ENCODE peak calls at places on chromosomes 7 and 10, in ten cellular contexts. One of them, this sample, is unnamed.

GRCh38 chr10:98404571-98405396 is 10.2 kb downstream of the PYROXD2 start:
- DNase-seq in AG04449: peak
- DNase-seq in fibroblast of mammary gland: peak
- DNase-seq in naive thymus-derived CD4-positive, alpha-beta T cell: no peak
- DNase-seq in GM12865: peak
- DNase-seq in coronary artery: no peak
- DNase-seq in psoas muscle: no peak
- DNase-seq in transverse colon: no peak
- DNase-seq in A549: no peak
- DNase-seq in IMR-90: peak
- DNase-seq in this sample: peak

GRCh38 chr7:50119815-50120637 is 27.0 kb upstream of the ZPBP start:
- DNase-seq in A549: no peak
- DNase-seq in GM12865: peak
- DNase-seq in naive thymus-derived CD4-positive, alpha-beta T cell: peak
- DNase-seq in fibroblast of mammary gland: no peak
- DNase-seq in psoas muscle: no peak
- DNase-seq in transverse colon: no peak
- DNase-seq in AG04449: no peak
- DNase-seq in IMR-90: no peak
- DNase-seq in coronary artery: no peak
- DNase-seq in this sample: no peak

GRCh38 chr10:33154590-33154989 is 179.9 kb downstream of the NRP1 start:
- DNase-seq in fibroblast of mammary gland: peak
- DNase-seq in AG04449: no peak
- DNase-seq in coronary artery: no peak
- DNase-seq in GM12865: no peak
- DNase-seq in A549: no peak
- DNase-seq in psoas muscle: no peak
- DNase-seq in transverse colon: no peak
- DNase-seq in naive thymus-derived CD4-positive, alpha-beta T cell: no peak
- DNase-seq in IMR-90: no peak
- DNase-seq in this sample: no peak

GRCh38 chr10:59678884-59679301 is 30.8 kb downstream of the SLC16A9 start:
- DNase-seq in coronary artery: no peak
- DNase-seq in fibroblast of mammary gland: peak
- DNase-seq in transverse colon: peak
- DNase-seq in GM12865: peak
- DNase-seq in psoas muscle: no peak
- DNase-seq in A549: no peak
- DNase-seq in naive thymus-derived CD4-positive, alpha-beta T cell: no peak
- DNase-seq in AG04449: no peak
- DNase-seq in IMR-90: no peak
- DNase-seq in this sample: no peak

GRCh38 chr7:69657331-69657730 is 59.1 kb downstream of the AUTS2 start:
- DNase-seq in transverse colon: no peak
- DNase-seq in GM12865: no peak
- DNase-seq in IMR-90: no peak
- DNase-seq in coronary artery: no peak
- DNase-seq in psoas muscle: no peak
- DNase-seq in fibroblast of mammary gland: no peak
- DNase-seq in AG04449: no peak
- DNase-seq in A549: no peak
- DNase-seq in naive thymus-derived CD4-positive, alpha-beta T cell: no peak
- DNase-seq in this sample: no peak

GRCh38 chr10:44164256-44164956 is 220.5 kb downstream of the CXCL12 start:
- DNase-seq in IMR-90: no peak
- DNase-seq in naive thymus-derived CD4-positive, alpha-beta T cell: no peak
- DNase-seq in transverse colon: no peak
- DNase-seq in psoas muscle: no peak
- DNase-seq in fibroblast of mammary gland: no peak
- DNase-seq in AG04449: no peak
- DNase-seq in coronary artery: no peak
- DNase-seq in A549: no peak
- DNase-seq in GM12865: no peak
- DNase-seq in this sample: no peak

GRCh38 chr7:130108809-130109208 is 38.5 kb downstream of the KLHDC10 start:
- DNase-seq in AG04449: no peak
- DNase-seq in A549: no peak
- DNase-seq in psoas muscle: no peak
- DNase-seq in coronary artery: no peak
- DNase-seq in GM12865: no peak
- DNase-seq in naive thymus-derived CD4-positive, alpha-beta T cell: no peak
- DNase-seq in transverse colon: no peak
- DNase-seq in fibroblast of mammary gland: no peak
- DNase-seq in IMR-90: no peak
- DNase-seq in this sample: no peak

GRCh38 chr10:71790749-71791440 is 17.6 kb upstream of the VSIR start:
- DNase-seq in psoas muscle: no peak
- DNase-seq in fibroblast of mammary gland: no peak
- DNase-seq in A549: no peak
- DNase-seq in AG04449: no peak
- DNase-seq in coronary artery: no peak
- DNase-seq in IMR-90: no peak
- DNase-seq in naive thymus-derived CD4-positive, alpha-beta T cell: no peak
- DNase-seq in GM12865: peak
- DNase-seq in transverse colon: no peak
- DNase-seq in this sample: no peak

GRCh38 chr10:35598379-35598778 is 6.8 kb upstream of the GJD4 start:
- DNase-seq in naive thymus-derived CD4-positive, alpha-beta T cell: no peak
- DNase-seq in fibroblast of mammary gland: no peak
- DNase-seq in IMR-90: no peak
- DNase-seq in psoas muscle: no peak
- DNase-seq in GM12865: no peak
- DNase-seq in A549: no peak
- DNase-seq in coronary artery: no peak
- DNase-seq in transverse colon: no peak
- DNase-seq in AG04449: no peak
- DNase-seq in this sample: no peak

GRCh38 chr10:1522237-1522636 is 215.1 kb downstream of the ADARB2 start:
- DNase-seq in transverse colon: no peak
- DNase-seq in psoas muscle: no peak
- DNase-seq in AG04449: no peak
- DNase-seq in IMR-90: no peak
- DNase-seq in A549: no peak
- DNase-seq in GM12865: no peak
- DNase-seq in naive thymus-derived CD4-positive, alpha-beta T cell: no peak
- DNase-seq in coronary artery: peak
- DNase-seq in fibroblast of mammary gland: no peak
- DNase-seq in this sample: no peak

GRCh38 chr10:35607475-35608316 is 2.6 kb downstream of the GJD4 start:
- DNase-seq in AG04449: no peak
- DNase-seq in GM12865: no peak
- DNase-seq in fibroblast of mammary gland: no peak
- DNase-seq in psoas muscle: peak
- DNase-seq in IMR-90: no peak
- DNase-seq in transverse colon: no peak
- DNase-seq in coronary artery: no peak
- DNase-seq in A549: no peak
- DNase-seq in naive thymus-derived CD4-positive, alpha-beta T cell: no peak
- DNase-seq in this sample: no peak

GRCh38 chr7:917255-918117 is 37.0 kb downstream of the ADAP1 start:
- DNase-seq in fibroblast of mammary gland: no peak
- DNase-seq in transverse colon: peak
- DNase-seq in coronary artery: no peak
- DNase-seq in AG04449: no peak
- DNase-seq in IMR-90: no peak
- DNase-seq in psoas muscle: peak
- DNase-seq in naive thymus-derived CD4-positive, alpha-beta T cell: no peak
- DNase-seq in GM12865: no peak
- DNase-seq in A549: no peak
- DNase-seq in this sample: no peak

GRCh38 chr7:28005075-28005847 is 175.3 kb downstream of the JAZF1 start:
- DNase-seq in naive thymus-derived CD4-positive, alpha-beta T cell: no peak
- DNase-seq in AG04449: no peak
- DNase-seq in A549: no peak
- DNase-seq in GM12865: no peak
- DNase-seq in psoas muscle: no peak
- DNase-seq in coronary artery: no peak
- DNase-seq in IMR-90: no peak
- DNase-seq in transverse colon: no peak
- DNase-seq in fibroblast of mammary gland: peak
- DNase-seq in this sample: no peak

GRCh38 chr7:132161231-132161915 is 414.9 kb downstream of the PLXNA4 start:
- DNase-seq in IMR-90: no peak
- DNase-seq in naive thymus-derived CD4-positive, alpha-beta T cell: no peak
- DNase-seq in AG04449: no peak
- DNase-seq in psoas muscle: peak
- DNase-seq in GM12865: no peak
- DNase-seq in fibroblast of mammary gland: no peak
- DNase-seq in coronary artery: no peak
- DNase-seq in A549: no peak
- DNase-seq in transverse colon: no peak
- DNase-seq in this sample: no peak

GRCh38 chr10:43128331-43128730 is 9.9 kb upstream of the CSGALNACT2 start:
- DNase-seq in AG04449: no peak
- DNase-seq in A549: no peak
- DNase-seq in coronary artery: no peak
- DNase-seq in psoas muscle: no peak
- DNase-seq in IMR-90: no peak
- DNase-seq in GM12865: no peak
- DNase-seq in transverse colon: no peak
- DNase-seq in naive thymus-derived CD4-positive, alpha-beta T cell: no peak
- DNase-seq in fibroblast of mammary gland: no peak
- DNase-seq in this sample: no peak

GRCh38 chr7:70631732-70632131 is 500.2 kb upstream of the GALNT17 start:
- DNase-seq in transverse colon: no peak
- DNase-seq in GM12865: no peak
- DNase-seq in coronary artery: no peak
- DNase-seq in A549: no peak
- DNase-seq in AG04449: no peak
- DNase-seq in fibroblast of mammary gland: no peak
- DNase-seq in naive thymus-derived CD4-positive, alpha-beta T cell: no peak
- DNase-seq in IMR-90: no peak
- DNase-seq in psoas muscle: no peak
- DNase-seq in this sample: no peak

GRCh38 chr7:92563345-92563744 is 26.8 kb downstream of the FAM133B start:
- DNase-seq in coronary artery: no peak
- DNase-seq in IMR-90: no peak
- DNase-seq in GM12865: no peak
- DNase-seq in AG04449: no peak
- DNase-seq in fibroblast of mammary gland: no peak
- DNase-seq in psoas muscle: no peak
- DNase-seq in naive thymus-derived CD4-positive, alpha-beta T cell: no peak
- DNase-seq in A549: no peak
- DNase-seq in transverse colon: no peak
- DNase-seq in this sample: no peak

GRCh38 chr7:94313926-94314325 is 80.8 kb upstream of the COL1A2 start:
- DNase-seq in GM12865: no peak
- DNase-seq in A549: no peak
- DNase-seq in fibroblast of mammary gland: no peak
- DNase-seq in AG04449: no peak
- DNase-seq in coronary artery: no peak
- DNase-seq in transverse colon: no peak
- DNase-seq in IMR-90: peak
- DNase-seq in naive thymus-derived CD4-positive, alpha-beta T cell: no peak
- DNase-seq in psoas muscle: no peak
- DNase-seq in this sample: peak

GRCh38 chr7:39592586-39592985 is 26.4 kb downstream of the YAE1 start:
- DNase-seq in IMR-90: peak
- DNase-seq in A549: no peak
- DNase-seq in AG04449: no peak
- DNase-seq in psoas muscle: no peak
- DNase-seq in coronary artery: no peak
- DNase-seq in transverse colon: no peak
- DNase-seq in fibroblast of mammary gland: peak
- DNase-seq in naive thymus-derived CD4-positive, alpha-beta T cell: no peak
- DNase-seq in GM12865: no peak
- DNase-seq in this sample: no peak
- H3K4me3 ChIP-seq in IMR-90: no peak
- H3K4me3 ChIP-seq in A549: no peak
- H3K4me3 ChIP-seq in AG04449: no peak
- H3K4me3 ChIP-seq in psoas muscle: no peak
- H3K4me3 ChIP-seq in coronary artery: no peak
- H3K4me3 ChIP-seq in transverse colon: no peak
- H3K4me3 ChIP-seq in fibroblast of mammary gland: no peak
- H3K4me3 ChIP-seq in naive thymus-derived CD4-positive, alpha-beta T cell: no peak
- H3K4me3 ChIP-seq in GM12865: no peak
- H3K4me3 ChIP-seq in this sample: no peak

DNA sequence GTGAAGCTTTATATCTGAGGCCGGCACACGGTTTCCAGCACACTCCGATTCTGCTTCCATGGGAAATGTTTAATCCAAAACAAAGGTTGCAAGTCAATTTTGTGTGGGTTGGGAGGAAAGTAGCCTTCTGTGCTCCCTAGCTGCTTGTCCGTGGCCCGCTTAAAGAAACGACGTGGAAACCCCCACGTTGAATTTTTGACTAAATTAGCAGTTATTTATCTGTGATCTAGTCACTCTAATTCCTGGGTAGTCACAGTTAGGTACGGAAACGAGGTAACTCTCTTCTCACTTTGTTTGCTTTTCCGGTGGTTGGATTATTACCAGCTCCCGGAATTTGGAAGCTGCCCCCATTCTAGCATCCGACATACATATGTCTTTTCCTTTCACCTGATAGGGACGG is 10.0 kb upstream of the CELF2 start:
- DNase-seq in transverse colon: no peak
- DNase-seq in psoas muscle: no peak
- DNase-seq in IMR-90: no peak
- DNase-seq in naive thymus-derived CD4-positive, alpha-beta T cell: no peak
- DNase-seq in fibroblast of mammary gland: no peak
- DNase-seq in GM12865: no peak
- DNase-seq in AG04449: no peak
- DNase-seq in A549: no peak
- DNase-seq in coronary artery: no peak
- DNase-seq in this sample: no peak
- H3K4me3 ChIP-seq in transverse colon: no peak
- H3K4me3 ChIP-seq in psoas muscle: no peak
- H3K4me3 ChIP-seq in IMR-90: no peak
- H3K4me3 ChIP-seq in naive thymus-derived CD4-positive, alpha-beta T cell: no peak
- H3K4me3 ChIP-seq in fibroblast of mammary gland: no peak
- H3K4me3 ChIP-seq in GM12865: no peak
- H3K4me3 ChIP-seq in AG04449: no peak
- H3K4me3 ChIP-seq in A549: no peak
- H3K4me3 ChIP-seq in coronary artery: no peak
- H3K4me3 ChIP-seq in this sample: no peak

GRCh38 chr7:7114575-7115291 is 67.6 kb upstream of the C1GALT1 start:
- DNase-seq in IMR-90: no peak
- DNase-seq in coronary artery: no peak
- DNase-seq in A549: no peak
- DNase-seq in naive thymus-derived CD4-positive, alpha-beta T cell: no peak
- DNase-seq in AG04449: no peak
- DNase-seq in psoas muscle: no peak
- DNase-seq in transverse colon: no peak
- DNase-seq in fibroblast of mammary gland: no peak
- DNase-seq in GM12865: no peak
- DNase-seq in this sample: no peak
- H3K4me3 ChIP-seq in IMR-90: no peak
- H3K4me3 ChIP-seq in coronary artery: no peak
- H3K4me3 ChIP-seq in A549: no peak
- H3K4me3 ChIP-seq in naive thymus-derived CD4-positive, alpha-beta T cell: no peak
- H3K4me3 ChIP-seq in AG04449: no peak
- H3K4me3 ChIP-seq in psoas muscle: no peak
- H3K4me3 ChIP-seq in transverse colon: no peak
- H3K4me3 ChIP-seq in fibroblast of mammary gland: no peak
- H3K4me3 ChIP-seq in GM12865: no peak
- H3K4me3 ChIP-seq in this sample: no peak

DNA sequence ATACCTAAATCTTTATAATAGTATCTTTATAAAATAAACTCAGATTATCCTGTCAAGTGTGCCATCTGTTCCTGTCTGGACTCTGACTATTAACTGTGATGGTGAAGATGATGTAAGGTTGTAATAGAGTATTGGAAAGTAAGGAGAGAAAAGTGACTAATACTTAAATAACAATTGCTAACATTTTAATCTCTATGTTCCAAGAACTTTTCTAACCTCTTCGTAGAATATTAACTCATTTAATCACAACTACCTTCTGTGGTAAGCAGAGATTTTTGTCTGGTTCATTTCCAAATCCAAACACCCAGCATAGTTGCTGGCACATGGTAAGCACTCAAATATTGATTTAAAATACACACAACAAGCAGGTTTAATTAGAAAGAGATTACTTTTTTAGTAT is 2.5 kb downstream of the TNPO3 start:
- DNase-seq in fibroblast of mammary gland: no peak
- DNase-seq in AG04449: no peak
- DNase-seq in GM12865: no peak
- DNase-seq in naive thymus-derived CD4-positive, alpha-beta T cell: no peak
- DNase-seq in coronary artery: no peak
- DNase-seq in A549: no peak
- DNase-seq in transverse colon: no peak
- DNase-seq in psoas muscle: no peak
- DNase-seq in IMR-90: no peak
- DNase-seq in this sample: no peak
- H3K4me3 ChIP-seq in fibroblast of mammary gland: no peak
- H3K4me3 ChIP-seq in AG04449: no peak
- H3K4me3 ChIP-seq in GM12865: peak
- H3K4me3 ChIP-seq in naive thymus-derived CD4-positive, alpha-beta T cell: no peak
- H3K4me3 ChIP-seq in coronary artery: no peak
- H3K4me3 ChIP-seq in A549: no peak
- H3K4me3 ChIP-seq in transverse colon: no peak
- H3K4me3 ChIP-seq in psoas muscle: peak
- H3K4me3 ChIP-seq in IMR-90: no peak
- H3K4me3 ChIP-seq in this sample: no peak